ENCODE peak calls at places on chromosome 5, in nine cellular contexts. R is cardiac muscle cell; V is NB4; A is CD8-positive, alpha-beta T cell; Q is transverse colon; N is endothelial cell of umbilical vein; K is HCT116; U is IMR-90; C is fibroblast of the aortic adventitia. O is an unnamed sample.
A peak's percentile ranks its signal among the peaks of the same experiment; 100 is the strongest.

GRCh38 chr5:151022511-151023018 is 2.2 kb downstream of the GPX3 start:
- DNase-seq in R (peak; percentile 49), V (no peak), A (no peak), Q (no peak), N (no peak), K (no peak), U (no peak), C (peak; percentile 84), O (peak; percentile 95)

GRCh38 chr5:3216386-3216785 is 379.2 kb upstream of the IRX1 start:
- DNase-seq in R (no peak), V (no peak), A (no peak), Q (no peak), N (no peak), K (no peak), U (no peak), C (no peak), O (no peak)

GRCh38 chr5:116135344-116135743 is 50.5 kb downstream of the COMMD10 start:
- DNase-seq in R (no peak), V (peak; percentile 5), A (no peak), Q (no peak), N (no peak), K (no peak), U (no peak), C (no peak), O (no peak)

GRCh38 chr5:162068412-162068811 is 839 bp downstream of the GABRG2 start:
- DNase-seq in R (peak; percentile 1), V (peak; percentile 60), A (no peak), Q (no peak), N (no peak), K (no peak), U (no peak), C (no peak), O (peak; percentile 60)

GRCh38 chr5:58828145-58828544 is 245.3 kb downstream of the RAB3C start:
- DNase-seq in R (no peak), V (no peak), A (no peak), Q (no peak), N (no peak), K (no peak), U (no peak), C (no peak), O (no peak)

GRCh38 chr5:133408322-133408721 is 204.0 kb downstream of the FSTL4 start:
- DNase-seq in R (no peak), V (no peak), A (no peak), Q (no peak), N (no peak), K (no peak), U (no peak), C (no peak), O (no peak)

GRCh38 chr5:78327761-78328510 is 32.5 kb upstream of the SCAMP1 start:
- DNase-seq in R (no peak), V (no peak), A (no peak), Q (no peak), N (no peak), K (no peak), U (no peak), C (peak; percentile 13), O (peak; percentile 92)

GRCh38 chr5:55645304-55645703 is 66.8 kb downstream of the SLC38A9 start:
- DNase-seq in R (peak; percentile 54), V (no peak), A (no peak), Q (no peak), N (no peak), K (no peak), U (peak; percentile 80), C (peak; percentile 42), O (peak; percentile 46)

GRCh38 chr5:40383719-40384651 is 295.7 kb upstream of the PTGER4 start:
- DNase-seq in R (peak; percentile 64), V (no peak), A (no peak), Q (no peak), N (peak; percentile 15), K (no peak), U (peak; percentile 87), C (peak; percentile 79), O (peak; percentile 81)

GRCh38 chr5:15933481-15934207 is 245.9 kb downstream of the MARCHF11 start:
- DNase-seq in R (peak; percentile 63), V (no peak), A (no peak), Q (no peak), N (peak; percentile 87), K (no peak), U (no peak), C (no peak), O (no peak)

GRCh38 chr5:54753034-54753433 is 232.4 kb downstream of the ESM1 start:
- DNase-seq in R (peak; percentile 73), V (peak; percentile 74), A (no peak), Q (peak; percentile 16), N (no peak), K (no peak), U (peak; percentile 79), C (peak; percentile 70), O (peak; percentile 45)

GRCh38 chr5:76755779-76756637 is 40.1 kb downstream of the F2R start:
- DNase-seq in R (no peak), V (no peak), A (no peak), Q (no peak), N (no peak), K (no peak), U (no peak), C (no peak), O (no peak)

GRCh38 chr5:151742870-151743294 is 15.5 kb downstream of the ATOX1 start:
- DNase-seq in R (peak; percentile 76), V (peak; percentile 39), A (no peak), Q (peak; percentile 22), N (peak; percentile 58), K (peak; percentile 56), U (peak; percentile 74), C (peak; percentile 79), O (peak; percentile 65)

GRCh38 chr5:57007349-57007748 is 55.4 kb upstream of the MIER3 start:
- DNase-seq in R (no peak), V (no peak), A (no peak), Q (no peak), N (no peak), K (no peak), U (no peak), C (no peak), O (no peak)

GRCh38 chr5:122458278-122458872 is 146.3 kb downstream of the SNCAIP start:
- DNase-seq in R (peak; percentile 39), V (peak; percentile 24), A (no peak), Q (no peak), N (peak; percentile 9), K (peak; percentile 21), U (peak; percentile 24), C (peak; percentile 32), O (peak; percentile 49)

GRCh38 chr5:142545653-142546322 is 140.1 kb downstream of the FGF1 start:
- DNase-seq in R (peak; percentile 86), V (no peak), A (no peak), Q (no peak), N (peak; percentile 30), K (no peak), U (peak; percentile 84), C (peak; percentile 80), O (no peak)

DNA sequence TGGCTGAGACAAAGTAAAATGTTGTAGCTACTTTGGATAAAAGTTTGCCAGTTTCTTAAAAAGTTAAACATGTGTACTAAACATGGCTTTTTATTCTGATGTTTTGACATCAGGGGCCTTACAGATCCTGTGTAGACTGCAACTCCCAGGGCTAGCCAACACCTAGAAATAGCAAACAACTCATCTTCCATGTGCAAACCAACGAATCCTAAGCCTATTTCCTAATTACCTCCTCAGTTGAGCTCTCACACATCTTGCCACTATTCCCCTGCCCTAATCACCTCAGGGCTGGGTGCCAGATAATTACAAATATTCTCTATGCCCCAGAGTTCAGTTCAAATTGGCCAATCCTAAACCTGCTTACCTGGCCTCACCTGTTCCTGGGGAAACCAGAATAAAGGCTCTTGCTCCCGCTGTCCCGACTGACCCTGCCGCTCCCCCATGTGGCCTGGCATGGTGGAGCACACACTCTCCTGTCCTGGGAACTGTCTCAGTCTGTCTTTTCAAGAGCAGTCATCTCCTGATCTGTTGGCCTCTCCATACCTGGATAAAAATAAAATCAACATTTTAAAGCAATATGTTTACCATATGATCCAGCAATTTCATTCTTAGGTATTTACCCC is 37.1 kb upstream of the FAM169A start:
- DNase-seq in R (no peak), V (no peak), A (no peak), Q (peak; percentile 71), N (no peak), K (peak; percentile 72), U (no peak), C (no peak), O (peak; percentile 92)
- TF ChIP-seq CTCF in R (peak; percentile 32), V (peak; percentile 7), A (no peak), Q (peak; percentile 55), N (no peak), K (peak; percentile 79), U (peak; percentile 7), C (peak; percentile 26), O (peak; percentile 89)

DNA sequence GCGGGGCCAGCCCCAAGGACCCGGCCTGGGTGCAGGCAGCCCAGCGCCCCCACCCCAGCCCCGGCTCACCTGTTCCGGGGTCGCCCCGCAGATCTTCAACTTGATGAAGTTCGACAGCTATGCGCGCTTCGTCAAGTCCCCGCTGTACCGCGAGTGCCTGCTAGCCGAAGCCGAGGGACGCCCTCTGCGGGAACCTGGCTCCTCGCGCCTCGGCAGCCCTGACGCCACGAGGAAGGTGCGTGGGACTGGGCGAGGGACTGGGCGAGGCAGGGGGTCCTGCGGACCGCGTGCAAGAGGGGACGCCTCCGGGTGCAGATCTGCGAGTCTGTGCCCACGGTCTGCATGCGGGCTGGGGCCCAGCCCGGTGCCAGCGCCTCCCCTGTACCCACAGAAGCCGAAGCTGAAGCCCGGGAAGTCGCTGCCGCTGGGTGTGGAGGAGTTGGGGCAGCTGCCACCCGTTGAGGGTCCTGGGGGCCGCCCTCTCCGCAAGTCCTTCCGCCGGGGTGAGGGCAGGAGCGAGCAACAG is 9.7 kb downstream of the RGS14 start:
- DNase-seq in R (no peak), V (no peak), A (no peak), Q (no peak), N (no peak), K (no peak), U (no peak), C (no peak), O (no peak)
- H3K4me3 ChIP-seq in R (peak overlapping the region; percentile 30), V (no peak overlapping the region), A (no peak overlapping the region), Q (peak overlapping the region; percentile 25), N (peak overlapping the region; percentile 37), K (no peak overlapping the region), U (peak overlapping the region; percentile 43), C (peak overlapping the region; percentile 57), O (peak overlapping the region; percentile 41)

GRCh38 chr5:86115164-86115563 is 502.6 kb upstream of the COX7C start:
- DNase-seq in R (no peak), V (no peak), A (no peak), Q (no peak), N (no peak), K (no peak), U (no peak), C (no peak), O (no peak)

DNA sequence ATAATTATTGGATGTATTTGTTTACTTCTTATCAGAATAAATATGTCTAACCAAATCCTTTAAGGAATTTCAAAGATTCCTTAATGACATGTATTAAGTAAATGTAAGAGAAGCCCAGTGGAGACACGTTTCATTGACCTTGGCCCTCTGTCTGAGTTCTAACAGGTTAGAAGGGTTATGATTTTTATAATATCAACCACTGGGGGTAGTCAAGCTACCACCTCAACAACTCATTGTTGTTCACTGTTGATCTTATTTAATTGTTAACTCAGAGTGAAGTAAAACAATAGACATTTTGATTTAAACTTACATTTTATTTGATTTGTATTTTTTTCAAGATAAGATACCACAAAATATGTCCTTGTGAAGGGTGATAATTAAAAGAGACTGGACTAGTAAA is 499.2 kb upstream of the COX7C start:
- DNase-seq in R (no peak), V (peak; percentile 1), A (no peak), Q (no peak), N (no peak), K (peak; percentile 10), U (no peak), C (no peak), O (no peak)
- TF ChIP-seq CTCF in R (no peak), V (no peak), A (no peak), Q (no peak), N (no peak), K (no peak), U (no peak), C (no peak), O (no peak)

GRCh38 chr5:14155075-14155474 is 11.9 kb downstream of the TRIO start:
- DNase-seq in R (no peak), V (peak; percentile 31), A (no peak), Q (no peak), N (no peak), K (no peak), U (no peak), C (no peak), O (no peak)
- H3K4me3 ChIP-seq in R (no peak overlapping the region), V (no peak overlapping the region), A (no peak overlapping the region), Q (no peak overlapping the region), N (no peak overlapping the region), K (no peak overlapping the region), U (no peak overlapping the region), C (no peak overlapping the region), O (no peak overlapping the region)

O was measured in epithelial cell of esophagus.